ENCODE peak calls at places on chromosomes 4 and X, in five cellular contexts. X is neural crest cell, J is fibroblast of pulmonary artery, V is GM13976, T is cardiac muscle cell. D is an unnamed sample.
A peak's percentile ranks its signal among the peaks of the same experiment; 100 is the strongest.

GRCh38 chr4:93384897-93385296 is 443.7 kb upstream of the ATOH1 start:
- DNase-seq in X (no peak), J (peak; percentile 29), V (no peak), T (peak; percentile 3), D (no peak)

GRCh38 chr4:57098945-57099344 is 11.2 kb downstream of the IGFBP7 start:
- DNase-seq in X (no peak), J (peak; percentile 89), V (no peak), T (peak; percentile 91), D (no peak)

GRCh38 chr4:144343143-144343755 is 202.7 kb upstream of the GYPA start:
- DNase-seq in X (no peak), J (no peak), V (no peak), T (no peak), D (no peak)

GRCh38 chr4:164108971-164109370 is 614.5 kb downstream of the TMA16 start:
- DNase-seq in X (no peak), J (no peak), V (no peak), T (no peak), D (no peak)

GRCh38 chrX:14598330-14598729 is 69.0 kb downstream of the GLRA2 start:
- DNase-seq in X (no peak), J (no peak), V (no peak), T (no peak), D (no peak)

GRCh38 chrX:153740631-153741222 is 16.1 kb downstream of the ABCD1 start:
- DNase-seq in X (no peak), J (no peak), V (no peak), T (no peak), D (no peak)

GRCh38 chr4:52861879-52862604 is at the start of gene RASL11B:
- DNase-seq in X (peak; percentile 82), J (peak; percentile 62), V (peak; percentile 97), T (peak; percentile 79), D (peak; percentile 98)

GRCh38 chr4:96833831-96834230 is 993.9 kb downstream of the PDHA2 start:
- DNase-seq in X (no peak), J (peak; percentile 10), V (no peak), T (no peak), D (no peak)

GRCh38 chr4:121072836-121073362 is 564 bp upstream of the NDNF start:
- DNase-seq in X (no peak), J (no peak), V (peak; percentile 13), T (no peak), D (no peak)

GRCh38 chr4:139736661-139737060 is 71.0 kb downstream of the MGST2 start:
- DNase-seq in X (no peak), J (peak; percentile 34), V (no peak), T (peak; percentile 22), D (no peak)

GRCh38 chr4:152352645-152353116 is 183.2 kb downstream of the FBXW7 start:
- DNase-seq in X (peak; percentile 34), J (peak; percentile 98), V (peak; percentile 15), T (peak; percentile 97), D (peak; percentile 4)

GRCh38 chr4:152356428-152357034 is 179.4 kb downstream of the FBXW7 start:
- DNase-seq in X (no peak), J (peak; percentile 64), V (no peak), T (peak; percentile 61), D (no peak)

GRCh38 chr4:152348670-152349069 is 187.2 kb downstream of the FBXW7 start:
- DNase-seq in X (no peak), J (peak; percentile 7), V (no peak), T (no peak), D (no peak)

GRCh38 chr4:152351080-152351479 is 184.8 kb downstream of the FBXW7 start:
- DNase-seq in X (no peak), J (no peak), V (no peak), T (no peak), D (no peak)

DNA sequence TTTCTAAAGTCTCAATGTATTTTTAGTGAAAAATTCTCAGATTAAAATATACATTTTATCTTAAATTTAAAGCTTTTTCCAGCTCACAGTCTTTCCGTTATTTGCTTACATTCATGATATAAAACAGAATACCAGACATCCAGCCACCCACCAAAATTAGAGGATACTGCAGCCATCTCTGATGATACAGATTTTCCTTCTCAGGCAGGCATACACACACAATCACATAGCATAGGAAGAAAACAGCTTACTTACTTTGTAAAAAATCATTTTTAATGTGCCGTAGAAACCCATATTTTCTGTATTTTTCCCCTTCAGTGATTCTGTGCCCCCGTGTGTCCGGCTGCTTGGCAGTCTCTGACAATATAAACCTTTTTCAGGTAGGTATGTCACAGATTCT is 183.7 kb downstream of the FBXW7 start:
- DNase-seq in X (no peak), J (no peak), V (no peak), T (no peak), D (no peak)
- TF ChIP-seq CTCF in X (no peak), J (no peak), V (no peak), T (no peak), D (no peak)

GRCh38 chr4:99024481-99025275 is 29.2 kb downstream of the METAP1 start:
- DNase-seq in X (no peak), J (no peak), V (no peak), T (no peak), D (no peak)
- TF ChIP-seq CTCF in X (no peak), J (no peak), V (no peak), T (no peak), D (no peak)

DNA sequence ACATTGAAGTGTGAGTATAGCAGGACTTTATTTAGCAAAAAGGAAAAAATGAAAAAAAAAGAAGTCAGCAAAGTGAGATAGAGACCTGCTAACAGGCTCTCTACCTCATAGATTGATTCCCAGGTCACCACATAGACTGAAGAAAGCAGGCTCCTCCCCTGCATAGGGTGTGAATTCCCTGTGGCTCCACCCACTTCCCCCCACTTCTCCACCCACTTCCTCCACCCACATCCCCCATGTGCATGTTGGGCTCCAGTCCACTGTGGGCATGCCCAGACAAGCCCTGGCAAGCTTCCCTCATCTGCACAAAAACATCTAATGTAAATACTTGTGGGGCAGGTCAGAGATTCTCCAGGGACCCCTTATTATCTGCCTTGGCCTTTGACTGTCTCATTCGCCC is 97.8 kb downstream of the TMEM47 start:
- DNase-seq in X (no peak), J (peak; percentile 41), V (no peak), T (peak; percentile 4), D (no peak)
- TF ChIP-seq CTCF in X (no peak), J (no peak), V (no peak), T (no peak), D (no peak)

DNA sequence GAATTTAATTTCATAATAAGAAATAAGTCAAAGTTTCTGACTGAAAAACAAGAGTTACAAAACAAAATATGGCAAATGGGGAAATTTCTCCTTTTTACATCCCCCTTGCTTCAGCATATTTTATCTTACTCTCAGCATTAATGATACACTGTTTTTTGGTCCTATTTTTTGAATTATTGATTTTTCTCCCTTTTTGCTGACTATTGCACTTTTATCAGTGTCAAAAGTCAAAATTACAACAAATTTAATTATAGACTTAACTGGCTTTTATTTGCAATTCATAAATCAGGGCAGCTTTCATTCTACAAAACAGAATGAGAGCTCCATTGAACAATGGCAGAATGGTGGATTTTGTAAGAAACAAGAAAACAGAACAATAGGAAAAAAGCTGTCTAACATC is 901.9 kb downstream of the FAT4 start:
- DNase-seq in X (no peak), J (no peak), V (no peak), T (no peak), D (no peak)
- TF ChIP-seq CTCF in X (no peak), J (no peak), V (no peak), T (no peak), D (no peak)

DNA sequence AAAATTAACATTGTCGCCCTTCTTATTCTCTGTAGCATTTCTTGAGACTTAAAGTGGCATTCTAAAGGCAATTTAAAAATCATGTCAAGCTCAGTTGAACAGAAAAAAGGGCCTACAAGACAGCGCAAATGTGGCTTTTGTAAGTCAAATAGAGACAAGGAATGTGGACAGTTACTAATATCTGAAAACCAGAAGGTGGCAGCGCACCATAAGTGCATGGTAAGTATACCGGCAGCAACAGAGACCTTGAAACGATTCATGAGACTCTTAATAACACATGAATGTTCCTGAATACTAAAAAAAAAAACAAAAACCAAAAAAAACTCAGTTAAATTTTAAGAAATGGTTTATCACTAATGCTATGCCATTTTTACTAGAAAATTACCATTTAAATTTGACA is 82.4 kb upstream of the HPRT1 start:
- DNase-seq in X (no peak), J (peak; percentile 67), V (no peak), T (peak; percentile 65), D (no peak)
- TF ChIP-seq CTCF in X (peak; percentile 46), J (peak; percentile 44), V (no peak), T (peak; percentile 44), D (peak; percentile 36)

GRCh38 chr4:116180056-116180690 is 905.2 kb downstream of the TRAM1L1 start:
- DNase-seq in X (no peak), J (peak; percentile 2), V (peak; percentile 8), T (peak; percentile 5), D (peak; percentile 12)
- TF ChIP-seq CTCF in X (peak; percentile 75), J (peak; percentile 21), V (peak; percentile 33), T (no peak), D (peak; percentile 54)

GRCh38 chr4:39029752-39030694 is 2.2 kb downstream of the TMEM156 start:
- DNase-seq in X (no peak), J (no peak), V (no peak), T (no peak), D (no peak)
- TF ChIP-seq CTCF in X (no peak), J (peak; percentile 1), V (peak; percentile 17), T (no peak), D (peak; percentile 19)

DNA sequence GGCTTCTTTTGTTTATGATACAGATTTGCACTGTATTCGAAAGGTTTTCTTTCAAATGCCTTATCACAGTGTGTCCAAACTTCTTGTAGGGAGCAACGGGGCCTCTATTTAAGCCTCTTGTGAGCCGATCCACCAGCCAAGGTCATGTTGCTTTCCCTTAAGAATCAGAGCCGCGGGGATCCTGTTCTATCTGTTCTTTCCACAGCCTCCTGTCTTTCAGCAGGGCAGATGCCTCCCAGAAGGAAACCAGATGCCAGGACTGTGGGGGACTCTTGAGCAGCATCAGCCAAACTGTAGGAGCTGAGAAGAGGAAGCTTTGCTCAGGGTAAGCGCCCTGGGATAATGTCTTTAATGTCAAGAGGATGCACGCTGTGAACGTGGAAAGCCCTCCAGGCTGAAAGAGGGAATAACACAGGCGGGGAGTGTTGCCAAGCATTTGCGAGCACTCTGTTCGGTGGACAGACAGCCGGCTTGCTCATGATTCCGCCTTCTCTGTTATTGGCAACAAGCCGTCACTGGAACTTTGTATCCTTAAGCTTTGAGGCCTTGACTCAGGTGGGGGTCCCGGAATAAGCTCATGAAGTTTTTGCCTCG is 279.8 kb upstream of the FRG1 start:
- DNase-seq in X (no peak), J (no peak), V (no peak), T (no peak), D (no peak)
- TF ChIP-seq CTCF in X (no peak), J (no peak), V (no peak), T (no peak), D (no peak)

DNA sequence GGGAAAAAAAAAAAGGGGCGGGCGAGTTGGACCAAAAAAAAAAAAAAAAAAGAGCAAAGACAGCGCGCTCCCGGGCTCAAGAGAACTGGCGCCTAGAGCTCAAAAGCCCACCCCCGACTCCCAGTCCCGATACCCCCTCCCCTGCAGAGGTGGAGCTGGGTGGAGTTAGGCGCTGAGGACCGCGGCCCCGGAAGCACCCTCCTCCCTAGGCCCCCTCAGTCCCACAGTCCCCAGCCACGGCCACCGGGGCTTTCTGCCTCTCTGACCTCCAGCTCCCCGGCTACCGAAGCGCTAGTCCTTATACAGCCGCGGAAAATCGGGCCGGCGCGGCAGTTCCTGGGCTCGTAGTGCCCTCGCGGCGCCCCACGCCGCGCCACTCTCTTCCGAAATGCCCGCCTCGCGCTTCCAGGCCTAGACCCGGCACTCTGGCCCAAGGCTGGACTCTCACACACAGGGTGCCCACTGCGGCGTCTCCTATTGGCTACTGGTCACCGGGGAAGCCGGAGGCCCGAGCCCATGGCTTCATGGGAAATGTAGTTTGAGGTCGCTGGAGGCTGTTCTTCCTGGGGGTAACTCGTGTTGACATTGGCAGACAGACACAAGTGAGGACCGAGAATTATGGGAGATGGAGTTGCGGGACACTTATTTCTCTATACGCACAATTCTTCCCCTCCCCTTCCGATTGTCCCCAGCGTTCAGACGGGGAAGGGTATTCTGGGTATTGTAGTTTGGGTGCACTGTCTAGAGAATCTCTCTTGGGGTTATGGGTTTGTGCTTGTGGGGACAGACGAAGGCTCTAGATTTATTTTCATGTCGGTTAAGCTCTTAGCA is at the start of gene ENOX2:
- DNase-seq in X (peak; percentile 90), J (peak; percentile 98), V (peak; percentile 81), T (peak; percentile 98), D (peak; percentile 78)
- TF ChIP-seq CTCF in X (no peak), J (no peak), V (no peak), T (no peak), D (no peak)